ENCODE peak calls at places on chromosomes 5 and 9, in six cellular contexts. E is A172; V is mammary epithelial cell; O is fibroblast of lung; R is CD4-positive, CD25-positive, alpha-beta regulatory T cell; Q is foreskin fibroblast. C is an unnamed sample.

GRCh38 chr9:124782661-124783574 is 6.0 kb downstream of the OLFML2A start:
- DNase-seq in E (no peak), Q (no peak), R (no peak), O (no peak), V (no peak), C (no peak)

GRCh38 chr9:136485049-136485647 is 2.3 kb upstream of the SEC16A start:
- DNase-seq in O (peak), Q (peak), R (peak), E (peak), V (peak), C (peak)

GRCh38 chr5:581941-582340 is 30.2 kb upstream of the CEP72 start:
- DNase-seq in R (no peak), V (no peak), O (no peak), E (no peak), Q (no peak), C (no peak)

GRCh38 chr5:112240011-112240410 is 179.1 kb downstream of the EPB41L4A start:
- DNase-seq in V (no peak), E (peak), Q (no peak), R (no peak), O (peak), C (peak)

GRCh38 chr9:92393686-92394085 is 10.7 kb downstream of the OGN start:
- DNase-seq in Q (peak), O (peak), E (no peak), V (no peak), R (no peak), C (no peak)

GRCh38 chr9:136533775-136534157 is 12.1 kb downstream of the NOTCH1 start:
- DNase-seq in E (peak), R (peak), O (peak), Q (no peak), V (peak), C (no peak)

GRCh38 chr5:132489871-132490483 is 596 bp downstream of the IRF1 start:
- DNase-seq in R (peak), E (peak), O (peak), V (no peak), Q (peak), C (peak)

GRCh38 chr9:137349471-137350033 is 47.5 kb upstream of the NRARP start:
- DNase-seq in R (no peak), E (no peak), V (no peak), Q (no peak), O (no peak), C (no peak)

GRCh38 chr5:33371660-33372059 is 69.1 kb upstream of the TARS1 start:
- DNase-seq in E (no peak), O (peak), V (no peak), Q (peak), R (no peak), C (no peak)

GRCh38 chr9:73011956-73012355 is 59.1 kb upstream of the ALDH1A1 start:
- DNase-seq in E (no peak), O (no peak), R (no peak), Q (peak), V (no peak), C (no peak)

GRCh38 chr5:144436007-144436406 is 265.3 kb downstream of the KCTD16 start:
- DNase-seq in O (no peak), Q (no peak), E (no peak), R (no peak), V (no peak), C (no peak)

GRCh38 chr5:168746893-168747640 is 167.9 kb upstream of the PANK3 start:
- DNase-seq in V (no peak), E (no peak), Q (no peak), R (no peak), O (no peak), C (no peak)

GRCh38 chr9:7315746-7316457 is 483.7 kb downstream of the DMAC1 start:
- DNase-seq in O (peak), R (no peak), V (peak), E (no peak), Q (peak), C (no peak)

GRCh38 chr9:85631809-85632208 is 109.9 kb downstream of the AGTPBP1 start:
- DNase-seq in R (no peak), O (no peak), V (no peak), Q (no peak), E (no peak), C (no peak)

GRCh38 chr5:37882636-37883035 is 42.8 kb upstream of the GDNF start:
- DNase-seq in E (no peak), Q (peak), O (peak), V (no peak), R (no peak), C (no peak)

C was measured in A549.